ENCODE peak calls at places on chromosomes 12 and 14, in four cellular contexts. D is astrocyte of the spinal cord, P is cardiac muscle cell, E is A673. T is an unnamed sample.

GRCh38 chr14:33679461-33680225 is 271.2 kb downstream of the EGLN3 start:
- DNase-seq in D (peak; percentile 73), P (no peak), E (peak; percentile 63), T (no peak)

GRCh38 chr14:79293482-79293881 is 917.8 kb downstream of the DIO2 start:
- DNase-seq in P (peak; percentile 30), E (no peak), D (no peak), T (no peak)

GRCh38 chr12:48977290-48978281 is 536 bp upstream of the WNT1 start:
- DNase-seq in D (no peak), P (no peak), E (peak; percentile 71), T (no peak)

GRCh38 chr12:52496590-52497071 is 3.6 kb upstream of the KRT6A start:
- DNase-seq in D (peak; percentile 67), E (peak; percentile 32), P (no peak), T (no peak)

GRCh38 chr14:77306406-77307098 is 14.1 kb downstream of the POMT2 start:
- DNase-seq in D (peak; percentile 49), P (no peak), E (no peak), T (no peak)

GRCh38 chr12:6608592-6609311 is 1.6 kb upstream of the CHD4 start:
- DNase-seq in E (peak; percentile 51), D (peak; percentile 6), P (no peak), T (no peak)

GRCh38 chr12:124687695-124688301 is 120.4 kb upstream of the NCOR2 start:
- DNase-seq in D (peak; percentile 49), E (peak; percentile 73), P (no peak), T (no peak)

GRCh38 chr14:104855532-104856090 is 9.5 kb upstream of the CEP170B start:
- DNase-seq in E (no peak), D (no peak), P (no peak), T (no peak)

GRCh38 chr12:56522486-56523193 is 1.0 kb downstream of the RBMS2 start:
- DNase-seq in E (peak; percentile 37), D (peak; percentile 34), P (peak; percentile 5), T (no peak)

GRCh38 chr14:51743588-51744000 is 91.9 kb downstream of the FRMD6 start:
- DNase-seq in E (no peak), D (no peak), P (no peak), T (no peak)

GRCh38 chr14:91980157-91980556 is 32.7 kb upstream of the FBLN5 start:
- DNase-seq in E (peak; percentile 9), D (peak; percentile 89), P (no peak), T (no peak)

GRCh38 chr12:21073822-21074460 is 57.1 kb upstream of the SLCO1B1 start:
- DNase-seq in P (no peak), D (peak; percentile 98), E (peak; percentile 30), T (no peak)

GRCh38 chr12:62817556-62818271 is 117.2 kb downstream of the PPM1H start:
- DNase-seq in P (no peak), E (peak; percentile 79), D (peak; percentile 94), T (no peak)

GRCh38 chr12:109291531-109292341 is 17.3 kb downstream of the FOXN4 start:
- DNase-seq in P (peak; percentile 89), E (peak; percentile 65), D (peak; percentile 24), T (no peak)

GRCh38 chr12:52032797-52033505 is 18.3 kb upstream of the NR4A1 start:
- DNase-seq in P (peak; percentile 98), E (peak; percentile 97), D (peak; percentile 98), T (peak; percentile 85)

GRCh38 chr14:57199911-57200310 is 68.8 kb downstream of the EXOC5 start:
- DNase-seq in D (peak; percentile 58), P (no peak), E (no peak), T (no peak)

GRCh38 chr12:46983959-46984833 is 95.2 kb upstream of the PCED1B start:
- DNase-seq in E (peak; percentile 86), P (peak; percentile 73), D (peak; percentile 71), T (peak; percentile 69)

GRCh38 chr14:96502621-96503251 is 554 bp downstream of the PAPOLA start:
- DNase-seq in D (peak; percentile 22), P (peak; percentile 68), E (peak; percentile 28), T (no peak)

GRCh38 chr14:98959958-98960616 is 311.9 kb downstream of the BCL11B start:
- DNase-seq in E (no peak), D (no peak), P (peak; percentile 3), T (no peak)

GRCh38 chr12:3700861-3701260 is 52.0 kb downstream of the CRACR2A start:
- DNase-seq in D (peak; percentile 30), E (no peak), P (no peak), T (no peak)

GRCh38 chr12:118307069-118307954 is 65.4 kb downstream of the TAOK3 start:
- DNase-seq in P (no peak), D (peak; percentile 95), E (peak; percentile 86), T (no peak)

GRCh38 chr12:106130474-106131113 is 8.2 kb downstream of the NUAK1 start:
- DNase-seq in P (no peak), D (no peak), E (no peak), T (no peak)

GRCh38 chr12:16955083-16955657 is 349.2 kb upstream of the LMO3 start:
- DNase-seq in E (peak; percentile 72), P (no peak), D (peak; percentile 32), T (no peak)

GRCh38 chr12:54051081-54051912 is 2.3 kb upstream of the HOXC4 start:
- DNase-seq in E (no peak), P (no peak), D (no peak), T (no peak)

GRCh38 chr12:5407457-5407856 is 24.5 kb upstream of the NTF3 start:
- DNase-seq in E (no peak), D (no peak), P (peak; percentile 59), T (no peak)

GRCh38 chr12:85823436-85824179 is 12.6 kb downstream of the RASSF9 start:
- DNase-seq in D (peak; percentile 84), E (no peak), P (no peak), T (no peak)

GRCh38 chr14:89911018-89911919 is 43.3 kb downstream of the EFCAB11 start:
- DNase-seq in P (peak; percentile 10), D (peak; percentile 86), E (no peak), T (peak; percentile 48)

GRCh38 chr14:38839743-38840375 is 263.2 kb downstream of the SEC23A start:
- DNase-seq in D (peak; percentile 25), E (no peak), P (no peak), T (peak; percentile 32)

GRCh38 chr12:129257526-129257925 is 404.2 kb downstream of the GLT1D1 start:
- DNase-seq in P (no peak), D (no peak), E (no peak), T (no peak)

GRCh38 chr14:58659846-58660245 is 22.1 kb downstream of the DACT1 start:
- DNase-seq in P (no peak), D (no peak), E (no peak), T (no peak)

GRCh38 chr12:93137656-93138612 is 208.8 kb upstream of the EEA1 start:
- DNase-seq in P (no peak), E (no peak), D (peak; percentile 73), T (no peak)

GRCh38 chr12:75908961-75909699 is 122.4 kb downstream of the PHLDA1 start:
- DNase-seq in P (no peak), D (peak; percentile 95), E (peak; percentile 50), T (peak; percentile 81)

GRCh38 chr12:40099423-40099853 is 6.4 kb downstream of the SLC2A13 start:
- DNase-seq in P (no peak), D (no peak), E (peak; percentile 50), T (peak; percentile 64)

GRCh38 chr12:124152733-124153132 is 142.2 kb upstream of the RFLNA start:
- DNase-seq in D (no peak), P (no peak), E (peak; percentile 38), T (no peak)

GRCh38 chr12:106090586-106091411 is 48.0 kb downstream of the NUAK1 start:
- DNase-seq in P (no peak), D (peak; percentile 92), E (no peak), T (no peak)

DNA sequence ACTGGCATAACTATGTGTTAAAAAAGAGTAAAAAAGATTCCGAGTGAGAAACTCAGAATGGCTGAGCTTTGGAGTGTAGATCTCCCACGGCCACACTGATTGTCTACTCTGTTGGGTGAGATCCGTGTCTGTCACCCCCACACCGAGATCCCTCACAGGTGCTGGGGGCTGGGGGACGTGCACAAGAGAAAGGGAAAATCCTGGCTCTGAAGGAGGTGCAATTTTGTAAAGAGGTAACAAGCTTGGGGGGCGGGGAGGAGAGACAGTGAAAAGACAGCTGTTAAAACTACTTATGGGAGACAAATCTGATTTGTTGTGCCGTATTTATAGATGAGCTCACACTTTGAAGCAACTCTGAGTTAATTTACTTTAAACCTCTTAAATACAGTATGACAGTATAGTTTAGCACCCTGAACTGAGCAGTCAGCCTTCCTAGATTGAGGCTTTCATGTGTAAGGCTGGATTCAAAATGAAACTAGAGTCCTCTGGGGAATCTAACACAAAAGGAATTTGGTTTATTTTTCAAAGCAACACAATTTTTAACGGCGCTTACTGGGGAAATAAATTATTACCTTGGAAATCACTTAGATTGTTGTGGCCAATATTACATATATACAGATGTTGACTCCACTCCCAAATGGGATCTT is 167.4 kb upstream of the RGS6 start:
- DNase-seq in E (no peak), D (no peak), P (no peak), T (no peak)
- H3K4me3 ChIP-seq in E (no peak overlapping the region), D (no peak overlapping the region), P (no peak overlapping the region), T (no peak overlapping the region)

GRCh38 chr14:70189678-70190077 is 927 bp upstream of the SLC8A3 start:
- DNase-seq in P (no peak), D (no peak), E (no peak), T (no peak)
- H3K4me3 ChIP-seq in P (peak overlapping the region; percentile 69), D (no peak overlapping the region), E (no peak overlapping the region), T (no peak overlapping the region)

GRCh38 chr12:114671321-114671663 is 12.7 kb downstream of the TBX3 start:
- DNase-seq in P (no peak), D (peak; percentile 56), E (no peak), T (no peak)

GRCh38 chr12:114674201-114675047 is 9.6 kb downstream of the TBX3 start:
- DNase-seq in P (no peak), E (no peak), D (peak; percentile 42), T (no peak)

GRCh38 chr12:114673169-114673833 is 10.7 kb downstream of the TBX3 start:
- DNase-seq in P (peak; percentile 82), E (no peak), D (peak; percentile 89), T (peak; percentile 65)

GRCh38 chr12:114671664-114672476 is 12.1 kb downstream of the TBX3 start:
- DNase-seq in E (no peak), P (no peak), D (peak; percentile 50), T (no peak)

GRCh38 chr12:114672817-114673168 is 11.2 kb downstream of the TBX3 start:
- DNase-seq in E (no peak), D (no peak), P (no peak), T (no peak)
- H3K4me3 ChIP-seq in E (no peak overlapping the region), D (peak overlapping the region; percentile 21), P (peak overlapping the region; percentile 2), T (peak overlapping the region; percentile 93)

GRCh38 chr14:64715628-64716412 is 11.6 kb downstream of the PLEKHG3 start:
- DNase-seq in D (peak; percentile 49), P (no peak), E (no peak), T (no peak)
- H3K4me3 ChIP-seq in D (peak overlapping the region; percentile 13), P (peak overlapping the region; percentile 4), E (no peak overlapping the region), T (no peak overlapping the region)

GRCh38 chr14:60166144-60166543 is 946 bp upstream of the DHRS7 start:
- DNase-seq in P (no peak), D (no peak), E (no peak), T (no peak)

GRCh38 chr14:60163741-60164140 is 1.5 kb downstream of the DHRS7 start:
- DNase-seq in D (no peak), P (no peak), E (no peak), T (no peak)

GRCh38 chr14:60164717-60165546 is at the start of gene DHRS7:
- DNase-seq in P (peak; percentile 87), E (peak; percentile 70), D (peak; percentile 72), T (peak; percentile 56)

GRCh38 chr14:60164404-60164716 is 838 bp downstream of the DHRS7 start:
- DNase-seq in D (no peak), P (no peak), E (no peak), T (peak; percentile 84)

GRCh38 chr14:60165547-60165876 is 314 bp upstream of the DHRS7 start:
- DNase-seq in P (no peak), D (no peak), E (no peak), T (no peak)
- H3K4me3 ChIP-seq in P (peak overlapping the region; percentile 70), D (peak overlapping the region; percentile 92), E (peak overlapping the region; percentile 79), T (peak overlapping the region; percentile 87)

T was measured in LNCaP clone FGC.